ENCODE peak calls at places on chromosomes 2 and 18, in five cellular contexts. One of them, this sample, is unnamed.

GRCh38 chr2:67566292-67566691 is 169.2 kb downstream of the ETAA1 start:
- DNase-seq in Kasumi-1: no peak
- DNase-seq in GDM1: no peak
- DNase-seq in fibroblast of pulmonary artery: no peak
- DNase-seq in left cardiac atrium: no peak
- DNase-seq in this sample: no peak

GRCh38 chr2:205665791-205666190 is 16.5 kb upstream of the NRP2 start:
- DNase-seq in GDM1: no peak
- DNase-seq in left cardiac atrium: no peak
- DNase-seq in Kasumi-1: no peak
- DNase-seq in fibroblast of pulmonary artery: no peak
- DNase-seq in this sample: no peak

GRCh38 chr2:202022755-202023154 is 10.9 kb upstream of the FZD7 start:
- DNase-seq in left cardiac atrium: no peak
- DNase-seq in GDM1: no peak
- DNase-seq in Kasumi-1: no peak
- DNase-seq in fibroblast of pulmonary artery: no peak
- DNase-seq in this sample: no peak

GRCh38 chr18:74489631-74490030 is 6.5 kb upstream of the CNDP2 start:
- DNase-seq in GDM1: no peak
- DNase-seq in fibroblast of pulmonary artery: peak
- DNase-seq in Kasumi-1: no peak
- DNase-seq in left cardiac atrium: no peak
- DNase-seq in this sample: peak

GRCh38 chr2:172106128-172106961 is 3.6 kb upstream of the DLX2 start:
- DNase-seq in fibroblast of pulmonary artery: no peak
- DNase-seq in left cardiac atrium: no peak
- DNase-seq in GDM1: no peak
- DNase-seq in Kasumi-1: peak
- DNase-seq in this sample: peak

GRCh38 chr2:227759411-227760113 is 13.9 kb downstream of the SCYGR8 start:
- DNase-seq in GDM1: no peak
- DNase-seq in left cardiac atrium: no peak
- DNase-seq in fibroblast of pulmonary artery: no peak
- DNase-seq in Kasumi-1: no peak
- DNase-seq in this sample: peak

GRCh38 chr2:232571026-232571474 is 20.6 kb downstream of the EIF4E2 start:
- DNase-seq in left cardiac atrium: no peak
- DNase-seq in fibroblast of pulmonary artery: no peak
- DNase-seq in Kasumi-1: no peak
- DNase-seq in GDM1: no peak
- DNase-seq in this sample: no peak

GRCh38 chr2:8257502-8257901 is 424.4 kb upstream of the ID2 start:
- DNase-seq in fibroblast of pulmonary artery: no peak
- DNase-seq in Kasumi-1: no peak
- DNase-seq in left cardiac atrium: no peak
- DNase-seq in GDM1: no peak
- DNase-seq in this sample: no peak

GRCh38 chr18:29309352-29309751 is 1132.4 kb upstream of the CDH2 start:
- DNase-seq in GDM1: no peak
- DNase-seq in fibroblast of pulmonary artery: no peak
- DNase-seq in Kasumi-1: no peak
- DNase-seq in left cardiac atrium: no peak
- DNase-seq in this sample: no peak

GRCh38 chr18:33578371-33579146 is 540 bp downstream of the ASXL3 start:
- DNase-seq in GDM1: no peak
- DNase-seq in left cardiac atrium: peak
- DNase-seq in fibroblast of pulmonary artery: no peak
- DNase-seq in Kasumi-1: no peak
- DNase-seq in this sample: peak

GRCh38 chr2:172928754-172929153 is 146.9 kb upstream of the MAP3K20 start:
- DNase-seq in fibroblast of pulmonary artery: peak
- DNase-seq in GDM1: no peak
- DNase-seq in Kasumi-1: no peak
- DNase-seq in left cardiac atrium: no peak
- DNase-seq in this sample: peak

GRCh38 chr2:235666240-235666781 is 172.5 kb downstream of the AGAP1 start:
- DNase-seq in left cardiac atrium: no peak
- DNase-seq in GDM1: no peak
- DNase-seq in fibroblast of pulmonary artery: peak
- DNase-seq in Kasumi-1: no peak
- DNase-seq in this sample: peak

GRCh38 chr2:37084797-37085196 is 479 bp downstream of the GPATCH11 start:
- DNase-seq in left cardiac atrium: no peak
- DNase-seq in fibroblast of pulmonary artery: no peak
- DNase-seq in Kasumi-1: no peak
- DNase-seq in GDM1: no peak
- DNase-seq in this sample: no peak

GRCh38 chr2:217978536-217979150 is 24.2 kb downstream of the TNS1 start:
- DNase-seq in GDM1: no peak
- DNase-seq in fibroblast of pulmonary artery: no peak
- DNase-seq in left cardiac atrium: no peak
- DNase-seq in Kasumi-1: no peak
- DNase-seq in this sample: no peak

GRCh38 chr18:68426731-68427315 is 288.1 kb downstream of the TMX3 start:
- DNase-seq in Kasumi-1: no peak
- DNase-seq in left cardiac atrium: no peak
- DNase-seq in GDM1: no peak
- DNase-seq in fibroblast of pulmonary artery: no peak
- DNase-seq in this sample: peak

GRCh38 chr2:220096406-220096805 is 469.0 kb downstream of the SLC4A3 start:
- DNase-seq in Kasumi-1: no peak
- DNase-seq in GDM1: no peak
- DNase-seq in left cardiac atrium: no peak
- DNase-seq in fibroblast of pulmonary artery: no peak
- DNase-seq in this sample: no peak

GRCh38 chr18:43932140-43932539 is 654.9 kb upstream of the SYT4 start:
- DNase-seq in Kasumi-1: no peak
- DNase-seq in GDM1: no peak
- DNase-seq in fibroblast of pulmonary artery: no peak
- DNase-seq in left cardiac atrium: no peak
- DNase-seq in this sample: peak

GRCh38 chr2:121008978-121009377 is 273.3 kb downstream of the GLI2 start:
- DNase-seq in Kasumi-1: no peak
- DNase-seq in GDM1: no peak
- DNase-seq in left cardiac atrium: no peak
- DNase-seq in fibroblast of pulmonary artery: no peak
- DNase-seq in this sample: no peak

GRCh38 chr2:13040043-13040442 is 323.3 kb downstream of the TRIB2 start:
- DNase-seq in GDM1: no peak
- DNase-seq in Kasumi-1: no peak
- DNase-seq in fibroblast of pulmonary artery: no peak
- DNase-seq in left cardiac atrium: no peak
- DNase-seq in this sample: no peak

This sample was measured in adipocyte.